ENCODE peak calls at places on chromosomes 5 and 9, in eight cellular contexts. A, Q, G, R, K, H, N and D are unnamed samples.

GRCh38 chr5:1246711-1247431 is 21.7 kb downstream of the SLC6A18 start:
- DNase-seq in N (peak), K (no peak), G (no peak), A (no peak), Q (no peak), H (no peak), R (peak), D (no peak)

GRCh38 chr5:100903036-100903887 is at the start of gene ST8SIA4:
- DNase-seq in H (peak), K (peak), A (peak), N (peak), G (peak), R (peak), Q (peak), D (peak)

GRCh38 chr9:89471390-89471789 is 26.5 kb downstream of the SEMA4D start:
- DNase-seq in G (no peak), A (no peak), N (no peak), Q (no peak), H (no peak), K (no peak), R (no peak), D (no peak)

GRCh38 chr5:140114341-140115185 is 654 bp downstream of the PURA start:
- DNase-seq in K (peak), H (peak), A (peak), R (peak), G (peak), N (peak), Q (peak), D (peak)

GRCh38 chr9:130847306-130848217 is 12.5 kb downstream of the ABL1 start:
- DNase-seq in R (peak), A (no peak), H (no peak), G (peak), N (peak), Q (no peak), K (no peak), D (no peak)

GRCh38 chr5:32312682-32313523 is at the start of gene MTMR12:
- DNase-seq in A (peak), Q (peak), K (peak), G (peak), R (peak), N (peak), H (peak), D (peak)

GRCh38 chr5:178207183-178207916 is 3.0 kb downstream of the HNRNPAB start:
- DNase-seq in R (no peak), K (peak), Q (no peak), A (peak), H (no peak), N (peak), G (peak), D (no peak)

GRCh38 chr9:86637515-86637914 is 283.3 kb upstream of the TUT7 start:
- DNase-seq in H (no peak), R (peak), N (peak), Q (no peak), A (no peak), K (no peak), G (no peak), D (peak)

GRCh38 chr9:2126331-2126789 is 111.2 kb downstream of the SMARCA2 start:
- DNase-seq in K (no peak), N (no peak), H (no peak), A (no peak), R (no peak), G (no peak), Q (no peak), D (no peak)

GRCh38 chr5:468401-468800 is 25.4 kb downstream of the EXOC3 start:
- DNase-seq in K (peak), A (no peak), G (peak), N (no peak), R (no peak), H (no peak), Q (no peak), D (no peak)

GRCh38 chr5:180718810-180719453 is 20.9 kb downstream of the OR2Y1 start:
- DNase-seq in Q (peak), K (no peak), G (no peak), A (no peak), R (no peak), H (no peak), N (peak), D (no peak)

GRCh38 chr5:76403963-76404693 is 1.0 kb downstream of the IQGAP2 start:
- DNase-seq in Q (peak), N (no peak), G (no peak), A (peak), R (peak), H (peak), K (no peak), D (peak)

GRCh38 chr5:23367863-23368262 is 139.5 kb upstream of the PRDM9 start:
- DNase-seq in R (no peak), N (no peak), K (no peak), G (no peak), H (no peak), A (no peak), Q (no peak), D (no peak)

GRCh38 chr5:90301248-90301647 is 108.3 kb downstream of the CETN3 start:
- DNase-seq in R (no peak), K (no peak), G (no peak), N (no peak), A (no peak), Q (no peak), H (no peak), D (no peak)

GRCh38 chr9:115758441-115758840 is 395.1 kb upstream of the PAPPA start:
- DNase-seq in A (no peak), R (no peak), N (peak), K (no peak), Q (no peak), H (no peak), G (no peak), D (no peak)

GRCh38 chr9:72615931-72616330 is 94.5 kb downstream of the TMC1 start:
- DNase-seq in K (no peak), G (no peak), N (no peak), Q (no peak), H (no peak), A (no peak), R (no peak), D (no peak)

GRCh38 chr9:70352356-70352755 is 62.1 kb downstream of the KLF9 start:
- DNase-seq in N (peak), H (no peak), R (no peak), K (no peak), A (no peak), G (no peak), Q (no peak), D (no peak)

GRCh38 chr9:127118597-127119318 is 3.7 kb downstream of the ANGPTL2 start:
- DNase-seq in H (no peak), N (no peak), A (no peak), G (no peak), R (no peak), Q (no peak), K (no peak), D (no peak)

GRCh38 chr5:171462928-171463843 is 43.7 kb downstream of the FGF18 start:
- DNase-seq in N (no peak), H (no peak), A (no peak), G (no peak), K (no peak), R (no peak), Q (no peak), D (no peak)

GRCh38 chr5:4576161-4576748 is 563.9 kb upstream of the ADAMTS16 start:
- DNase-seq in Q (no peak), R (no peak), N (peak), H (no peak), K (no peak), G (no peak), A (no peak), D (no peak)

GRCh38 chr5:133741818-133742355 is 129.5 kb upstream of the FSTL4 start:
- DNase-seq in A (peak), H (no peak), R (no peak), Q (no peak), N (no peak), K (no peak), G (no peak), D (no peak)

GRCh38 chr5:74787424-74787823 is 20.4 kb downstream of the NSA2 start:
- DNase-seq in R (no peak), A (no peak), K (no peak), Q (no peak), H (no peak), N (no peak), G (no peak), D (no peak)

GRCh38 chr9:75147638-75148037 is 59.3 kb downstream of the OSTF1 start:
- DNase-seq in G (no peak), Q (peak), N (peak), A (no peak), H (no peak), R (no peak), K (no peak), D (no peak)

GRCh38 chr9:24961787-24962186 is 416.1 kb upstream of the IZUMO3 start:
- DNase-seq in R (no peak), G (no peak), K (no peak), N (no peak), A (no peak), Q (no peak), H (no peak), D (no peak)

GRCh38 chr9:107345327-107345726 is 62.2 kb downstream of the RAD23B start:
- DNase-seq in H (no peak), N (peak), Q (no peak), G (no peak), R (no peak), K (no peak), A (no peak), D (no peak)

GRCh38 chr9:134268308-134268724 is 57.9 kb upstream of the RXRA start:
- DNase-seq in A (no peak), K (no peak), N (no peak), H (no peak), Q (no peak), R (no peak), G (no peak), D (no peak)

GRCh38 chr5:73921746-73922145 is 295.8 kb downstream of the ARHGEF28 start:
- DNase-seq in A (no peak), N (no peak), R (no peak), K (no peak), H (no peak), G (no peak), Q (no peak), D (no peak)

GRCh38 chr9:93209576-93210323 is 25.8 kb downstream of the WNK2 start:
- DNase-seq in A (no peak), G (no peak), H (peak), N (no peak), Q (no peak), R (no peak), K (no peak), D (no peak)

GRCh38 chr5:144191998-144192397 is 21.3 kb downstream of the KCTD16 start:
- DNase-seq in N (peak), G (no peak), R (no peak), Q (peak), K (no peak), H (no peak), A (no peak), D (no peak)

GRCh38 chr9:111743275-111743674 is 51.5 kb downstream of the SHOC1 start:
- DNase-seq in K (no peak), Q (no peak), G (no peak), A (no peak), N (peak), H (no peak), R (no peak), D (no peak)
- H3K27ac ChIP-seq in K (no peak), Q (no peak), G (no peak), A (no peak), N (no peak), H (no peak), R (no peak), D (no peak)

GRCh38 chr9:15298362-15298761 is 8.7 kb downstream of the TTC39B start:
- DNase-seq in G (no peak), N (no peak), K (no peak), H (no peak), R (no peak), Q (no peak), A (no peak), D (no peak)

GRCh38 chr9:15293084-15293483 is 13.9 kb downstream of the TTC39B start:
- DNase-seq in R (no peak), H (no peak), A (no peak), K (no peak), G (no peak), Q (no peak), N (no peak), D (no peak)

GRCh38 chr9:15295761-15296405 is 11.1 kb downstream of the TTC39B start:
- DNase-seq in Q (peak), N (peak), A (no peak), K (no peak), H (no peak), R (no peak), G (no peak), D (no peak)

GRCh38 chr9:15289590-15289989 is 17.4 kb downstream of the TTC39B start:
- DNase-seq in N (no peak), K (no peak), R (no peak), H (no peak), Q (no peak), G (no peak), A (no peak), D (no peak)

GRCh38 chr9:15293727-15294405 is 13.2 kb downstream of the TTC39B start:
- DNase-seq in K (no peak), R (no peak), A (no peak), Q (peak), H (no peak), G (no peak), N (no peak), D (no peak)
- H3K27ac ChIP-seq in K (peak), R (no peak), A (peak), Q (peak), H (peak), G (peak), N (no peak), D (no peak)

GRCh38 chr9:73839471-73839870 is 657.7 kb upstream of the RORB start:
- DNase-seq in G (no peak), H (no peak), N (no peak), K (no peak), Q (no peak), R (no peak), A (no peak), D (no peak)
- H3K27ac ChIP-seq in G (no peak), H (no peak), N (no peak), K (no peak), Q (no peak), R (no peak), A (no peak), D (no peak)

GRCh38 chr9:35698231-35698630 is 8.5 kb upstream of the TPM2 start:
- DNase-seq in K (no peak), G (no peak), A (no peak), N (no peak), Q (no peak), H (no peak), R (no peak), D (no peak)

GRCh38 chr9:35696520-35697215 is 6.9 kb upstream of the TPM2 start:
- DNase-seq in N (no peak), K (peak), R (peak), A (peak), G (no peak), Q (peak), H (peak), D (no peak)

GRCh38 chr9:35700031-35700430 is 10.3 kb upstream of the TPM2 start:
- DNase-seq in N (no peak), R (no peak), H (no peak), G (no peak), A (no peak), Q (no peak), K (no peak), D (no peak)

GRCh38 chr9:35695801-35696420 is 6.2 kb upstream of the TPM2 start:
- DNase-seq in R (no peak), N (no peak), H (no peak), Q (no peak), K (no peak), G (no peak), A (no peak), D (no peak)

DNA sequence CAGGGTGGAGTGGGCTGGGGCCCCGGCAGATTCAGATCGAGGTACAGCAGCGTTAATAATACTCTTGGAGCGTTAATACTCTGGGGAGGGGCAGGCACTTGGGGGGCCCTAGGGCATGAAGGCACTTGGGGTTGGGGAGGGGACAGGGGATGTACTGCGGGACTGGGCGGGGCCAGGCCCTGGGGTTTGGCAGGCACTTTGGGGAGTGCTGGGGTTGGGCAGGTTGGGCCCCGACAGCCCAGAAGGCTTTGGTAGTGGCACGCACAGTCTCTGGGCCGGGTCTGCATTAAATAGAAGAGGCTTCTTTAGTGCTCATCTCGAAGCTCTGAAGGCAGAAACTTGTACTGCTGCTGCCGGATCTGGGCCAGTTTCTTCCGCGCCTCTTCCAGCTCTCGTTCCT is 7.8 kb upstream of the TPM2 start:
- DNase-seq in R (no peak), H (no peak), G (no peak), Q (no peak), A (no peak), K (no peak), N (no peak), D (no peak)
- H3K27ac ChIP-seq in R (no peak), H (peak), G (peak), Q (no peak), A (no peak), K (peak), N (no peak), D (no peak)

DNA sequence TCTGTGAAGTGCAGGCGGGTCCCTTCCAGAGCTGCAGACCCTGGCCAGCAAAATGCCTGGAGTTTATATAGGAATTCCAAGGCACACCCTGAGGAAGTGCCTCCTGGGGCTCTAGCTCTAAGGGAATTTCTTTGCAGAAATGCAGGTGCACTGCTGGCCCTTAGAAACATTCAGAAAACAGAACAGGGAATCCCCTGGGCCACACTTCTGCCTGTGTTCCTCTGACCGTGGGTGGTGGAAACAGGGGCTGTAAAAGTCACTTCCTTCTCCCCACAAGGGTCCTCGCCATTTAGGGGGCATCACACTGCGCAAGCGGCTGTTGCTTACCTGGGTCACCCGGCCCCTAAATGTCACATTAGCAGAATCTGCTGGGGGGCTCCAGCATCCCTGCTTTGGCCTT is 140.8 kb upstream of the TBC1D2 start:
- DNase-seq in K (no peak), Q (no peak), G (no peak), A (no peak), R (no peak), N (no peak), H (no peak), D (no peak)
- H3K27ac ChIP-seq in K (no peak), Q (no peak), G (no peak), A (no peak), R (no peak), N (no peak), H (no peak), D (no peak)

DNA sequence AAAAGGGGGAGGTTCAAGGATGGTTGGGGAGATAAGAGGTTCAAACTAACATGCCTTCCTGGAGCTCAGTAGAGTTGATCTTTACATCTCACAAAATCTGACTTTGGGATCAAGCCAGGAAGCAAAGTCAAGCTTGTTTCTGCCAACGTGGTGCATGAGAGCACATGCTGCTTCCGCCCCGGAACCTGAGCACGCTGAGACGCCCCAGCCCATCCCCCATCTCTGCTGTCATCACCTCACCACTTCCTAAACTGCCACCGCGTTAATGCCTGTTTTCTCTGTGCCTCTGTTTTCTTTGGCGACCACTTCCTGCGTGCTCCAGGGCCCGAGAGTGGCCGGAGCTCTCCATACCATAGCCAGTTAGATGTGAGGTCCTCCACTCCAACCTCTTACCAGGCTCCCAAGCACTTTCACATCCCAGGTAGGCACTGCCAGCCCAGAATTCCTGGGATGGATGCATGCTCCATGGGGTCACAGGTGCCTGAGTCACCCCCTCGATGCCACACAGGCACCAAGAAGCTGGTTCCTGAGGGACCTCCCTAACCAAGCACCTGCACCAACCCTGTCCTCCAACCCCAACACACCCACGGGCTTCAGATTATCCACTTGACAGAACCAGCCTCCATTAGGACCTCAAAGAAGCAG is 31.2 kb upstream of the AFAP1L1 start:
- DNase-seq in A (peak), Q (peak), R (no peak), N (no peak), K (no peak), G (no peak), H (peak), D (no peak)
- H3K27ac ChIP-seq in A (peak), Q (peak), R (no peak), N (no peak), K (no peak), G (no peak), H (no peak), D (no peak)

GRCh38 chr5:119582987-119583386 is 46.4 kb upstream of the FAM170A start:
- DNase-seq in R (peak), N (no peak), A (no peak), G (no peak), H (no peak), K (no peak), Q (no peak), D (no peak)

GRCh38 chr5:119578937-119579336 is 50.4 kb upstream of the FAM170A start:
- DNase-seq in G (no peak), K (no peak), A (no peak), N (peak), Q (no peak), H (no peak), R (peak), D (no peak)

DNA sequence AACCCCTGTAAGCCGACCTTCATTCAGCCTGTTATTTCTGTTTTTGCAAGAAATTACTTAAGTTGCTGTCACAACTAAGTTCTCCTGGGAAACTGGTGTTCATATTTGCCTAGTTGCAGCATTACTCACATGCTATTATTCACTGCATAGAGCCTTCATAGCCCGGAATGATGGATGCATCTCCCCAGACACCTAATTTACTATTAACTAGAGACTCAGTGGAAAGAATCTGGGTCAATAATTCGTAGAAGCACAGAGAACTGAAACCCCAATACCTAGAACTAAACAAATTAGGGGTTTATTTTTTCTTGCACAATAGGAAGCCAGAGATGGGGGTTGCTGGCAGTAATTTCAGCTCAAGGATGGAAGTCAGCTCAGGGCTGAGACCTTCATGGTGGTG is 45.7 kb upstream of the FAM170A start:
- DNase-seq in R (no peak), N (peak), G (no peak), Q (no peak), H (no peak), K (no peak), A (no peak), D (no peak)
- H3K27ac ChIP-seq in R (no peak), N (no peak), G (no peak), Q (no peak), H (no peak), K (no peak), A (no peak), D (no peak)

DNA sequence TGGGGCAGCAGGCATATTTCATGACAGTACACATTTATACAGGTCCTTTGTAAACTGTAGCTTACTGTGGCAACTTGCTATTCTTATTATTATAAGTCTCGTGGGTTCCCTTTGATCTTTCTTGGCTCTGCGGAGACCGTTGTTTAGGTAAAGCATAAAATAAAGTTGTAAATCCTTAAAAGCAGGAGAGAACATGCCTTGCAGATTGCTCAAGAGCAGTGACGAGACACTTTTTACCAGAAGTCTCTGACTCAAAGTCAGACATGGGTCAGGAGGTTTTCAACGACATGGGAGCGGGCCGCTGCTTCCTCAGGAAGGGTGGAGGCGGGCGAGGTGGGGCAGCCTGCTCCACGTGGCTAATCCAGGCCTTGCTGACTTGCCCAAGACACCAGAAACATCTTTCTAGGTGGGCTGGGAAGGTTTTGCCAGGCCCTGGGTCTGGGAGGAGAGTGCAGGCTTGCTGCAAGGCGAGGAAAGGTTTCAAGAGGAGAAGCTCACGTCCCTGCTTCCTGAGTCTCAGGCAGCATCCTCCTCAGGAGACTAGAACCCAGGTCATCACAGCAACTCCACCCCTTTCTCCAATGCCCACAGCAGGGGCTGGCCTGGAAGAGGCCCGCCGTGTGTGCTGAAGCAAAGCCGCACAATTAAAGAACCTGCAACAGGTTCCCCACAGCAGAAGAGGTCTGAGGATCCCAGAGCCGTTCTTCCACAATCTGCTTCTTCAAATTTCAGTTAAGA is 6.5 kb downstream of the TBC1D2 start:
- DNase-seq in H (peak), G (peak), A (no peak), N (peak), R (no peak), K (no peak), Q (no peak), D (no peak)
- H3K27ac ChIP-seq in H (peak), G (peak), A (no peak), N (peak), R (no peak), K (peak), Q (no peak), D (peak)